ENCODE peak calls at places on chromosomes 6 and 20, in ten cellular contexts. One of them, this sample, is unnamed.

GRCh38 chr6:156741287-156742073 is 35.7 kb upstream of the ARID1B start:
- DNase-seq in cardiac fibroblast: no peak
- DNase-seq in progenitor cell of endocrine pancreas: no peak
- DNase-seq in HFFc6: no peak
- DNase-seq in foreskin fibroblast: no peak
- DNase-seq in astrocyte of the spinal cord: no peak
- DNase-seq in heart left ventricle: no peak
- DNase-seq in colonic mucosa: no peak
- DNase-seq in body of pancreas: no peak
- DNase-seq in H9: no peak
- DNase-seq in this sample: no peak

GRCh38 chr6:71289802-71290175 is 1.2 kb downstream of the OGFRL1 start:
- DNase-seq in cardiac fibroblast: no peak
- DNase-seq in progenitor cell of endocrine pancreas: no peak
- DNase-seq in HFFc6: no peak
- DNase-seq in foreskin fibroblast: no peak
- DNase-seq in astrocyte of the spinal cord: no peak
- DNase-seq in heart left ventricle: no peak
- DNase-seq in colonic mucosa: no peak
- DNase-seq in body of pancreas: no peak
- DNase-seq in H9: no peak
- DNase-seq in this sample: no peak

GRCh38 chr20:19817017-19817416 is 59.0 kb downstream of the RIN2 start:
- DNase-seq in cardiac fibroblast: peak; percentile 100
- DNase-seq in progenitor cell of endocrine pancreas: no peak
- DNase-seq in HFFc6: peak; percentile 86
- DNase-seq in foreskin fibroblast: peak; percentile 85
- DNase-seq in astrocyte of the spinal cord: peak; percentile 94
- DNase-seq in heart left ventricle: no peak
- DNase-seq in colonic mucosa: no peak
- DNase-seq in body of pancreas: peak; percentile 23
- DNase-seq in H9: no peak
- DNase-seq in this sample: peak; percentile 70

GRCh38 chr20:58389324-58389967 is 417 bp downstream of the VAPB start:
- DNase-seq in cardiac fibroblast: peak; percentile 40
- DNase-seq in progenitor cell of endocrine pancreas: peak; percentile 27
- DNase-seq in HFFc6: peak; percentile 11
- DNase-seq in foreskin fibroblast: peak; percentile 47
- DNase-seq in astrocyte of the spinal cord: peak; percentile 24
- DNase-seq in heart left ventricle: no peak
- DNase-seq in colonic mucosa: peak; percentile 30
- DNase-seq in body of pancreas: peak; percentile 39
- DNase-seq in H9: no peak
- DNase-seq in this sample: no peak

GRCh38 chr6:30918675-30919074 is 4.6 kb downstream of the VARS2 start:
- DNase-seq in cardiac fibroblast: no peak
- DNase-seq in progenitor cell of endocrine pancreas: no peak
- DNase-seq in HFFc6: no peak
- DNase-seq in foreskin fibroblast: no peak
- DNase-seq in astrocyte of the spinal cord: no peak
- DNase-seq in heart left ventricle: no peak
- DNase-seq in colonic mucosa: no peak
- DNase-seq in body of pancreas: no peak
- DNase-seq in H9: no peak
- DNase-seq in this sample: no peak

GRCh38 chr6:130381012-130381411 is 15.2 kb downstream of the TMEM200A start:
- DNase-seq in cardiac fibroblast: no peak
- DNase-seq in progenitor cell of endocrine pancreas: no peak
- DNase-seq in HFFc6: peak; percentile 10
- DNase-seq in foreskin fibroblast: no peak
- DNase-seq in astrocyte of the spinal cord: no peak
- DNase-seq in heart left ventricle: no peak
- DNase-seq in colonic mucosa: no peak
- DNase-seq in body of pancreas: no peak
- DNase-seq in H9: no peak
- DNase-seq in this sample: no peak

GRCh38 chr20:4820833-4821518 is 99.3 kb downstream of the PRND start:
- DNase-seq in cardiac fibroblast: peak; percentile 83
- DNase-seq in progenitor cell of endocrine pancreas: no peak
- DNase-seq in HFFc6: peak; percentile 76
- DNase-seq in foreskin fibroblast: peak; percentile 74
- DNase-seq in astrocyte of the spinal cord: peak; percentile 48
- DNase-seq in heart left ventricle: no peak
- DNase-seq in colonic mucosa: no peak
- DNase-seq in body of pancreas: no peak
- DNase-seq in H9: no peak
- DNase-seq in this sample: peak; percentile 57

GRCh38 chr6:162056745-162057144 is 670.8 kb downstream of the PRKN start:
- DNase-seq in cardiac fibroblast: peak; percentile 13
- DNase-seq in progenitor cell of endocrine pancreas: no peak
- DNase-seq in HFFc6: no peak
- DNase-seq in foreskin fibroblast: peak; percentile 7
- DNase-seq in astrocyte of the spinal cord: peak; percentile 49
- DNase-seq in heart left ventricle: no peak
- DNase-seq in colonic mucosa: no peak
- DNase-seq in body of pancreas: peak; percentile 25
- DNase-seq in H9: peak; percentile 69
- DNase-seq in this sample: no peak

GRCh38 chr6:49549691-49550412 is 616 bp upstream of the C6orf141 start:
- DNase-seq in cardiac fibroblast: no peak
- DNase-seq in progenitor cell of endocrine pancreas: no peak
- DNase-seq in HFFc6: no peak
- DNase-seq in foreskin fibroblast: no peak
- DNase-seq in astrocyte of the spinal cord: no peak
- DNase-seq in heart left ventricle: no peak
- DNase-seq in colonic mucosa: no peak
- DNase-seq in body of pancreas: no peak
- DNase-seq in H9: no peak
- DNase-seq in this sample: no peak

GRCh38 chr6:49551126-49551865 is 828 bp downstream of the C6orf141 start:
- DNase-seq in cardiac fibroblast: peak; percentile 24
- DNase-seq in progenitor cell of endocrine pancreas: peak; percentile 16
- DNase-seq in HFFc6: no peak
- DNase-seq in foreskin fibroblast: no peak
- DNase-seq in astrocyte of the spinal cord: peak; percentile 33
- DNase-seq in heart left ventricle: no peak
- DNase-seq in colonic mucosa: peak; percentile 43
- DNase-seq in body of pancreas: peak; percentile 18
- DNase-seq in H9: peak; percentile 54
- DNase-seq in this sample: no peak

GRCh38 chr6:49546371-49546770 is 4.1 kb upstream of the C6orf141 start:
- DNase-seq in cardiac fibroblast: no peak
- DNase-seq in progenitor cell of endocrine pancreas: no peak
- DNase-seq in HFFc6: no peak
- DNase-seq in foreskin fibroblast: no peak
- DNase-seq in astrocyte of the spinal cord: no peak
- DNase-seq in heart left ventricle: no peak
- DNase-seq in colonic mucosa: no peak
- DNase-seq in body of pancreas: no peak
- DNase-seq in H9: no peak
- DNase-seq in this sample: no peak

GRCh38 chr6:49550413-49551125 is at the start of gene C6orf141:
- DNase-seq in cardiac fibroblast: no peak
- DNase-seq in progenitor cell of endocrine pancreas: peak; percentile 28
- DNase-seq in HFFc6: no peak
- DNase-seq in foreskin fibroblast: no peak
- DNase-seq in astrocyte of the spinal cord: no peak
- DNase-seq in heart left ventricle: no peak
- DNase-seq in colonic mucosa: peak; percentile 81
- DNase-seq in body of pancreas: peak; percentile 43
- DNase-seq in H9: peak; percentile 90
- DNase-seq in this sample: no peak

GRCh38 chr6:49548613-49549304 is 1.7 kb upstream of the C6orf141 start:
- DNase-seq in cardiac fibroblast: no peak
- DNase-seq in progenitor cell of endocrine pancreas: no peak
- DNase-seq in HFFc6: no peak
- DNase-seq in foreskin fibroblast: no peak
- DNase-seq in astrocyte of the spinal cord: no peak
- DNase-seq in heart left ventricle: no peak
- DNase-seq in colonic mucosa: no peak
- DNase-seq in body of pancreas: no peak
- DNase-seq in H9: peak; percentile 50
- DNase-seq in this sample: no peak
- TF ChIP-seq CTCF in cardiac fibroblast: peak; percentile 13
- TF ChIP-seq CTCF in progenitor cell of endocrine pancreas: no peak
- TF ChIP-seq CTCF in HFFc6: no peak
- TF ChIP-seq CTCF in foreskin fibroblast: no peak
- TF ChIP-seq CTCF in astrocyte of the spinal cord: no peak
- TF ChIP-seq CTCF in heart left ventricle: no peak
- TF ChIP-seq CTCF in colonic mucosa: no peak
- TF ChIP-seq CTCF in body of pancreas: no peak
- TF ChIP-seq CTCF in H9: peak; percentile 56
- TF ChIP-seq CTCF in this sample: no peak

GRCh38 chr6:38279423-38279822 is 360.3 kb downstream of the BTBD9 start:
- DNase-seq in cardiac fibroblast: peak; percentile 34
- DNase-seq in progenitor cell of endocrine pancreas: no peak
- DNase-seq in HFFc6: no peak
- DNase-seq in foreskin fibroblast: no peak
- DNase-seq in astrocyte of the spinal cord: no peak
- DNase-seq in heart left ventricle: no peak
- DNase-seq in colonic mucosa: no peak
- DNase-seq in body of pancreas: no peak
- DNase-seq in H9: no peak
- DNase-seq in this sample: no peak
- TF ChIP-seq CTCF in cardiac fibroblast: peak; percentile 31
- TF ChIP-seq CTCF in progenitor cell of endocrine pancreas: peak; percentile 21
- TF ChIP-seq CTCF in HFFc6: peak; percentile 12
- TF ChIP-seq CTCF in foreskin fibroblast: peak; percentile 25
- TF ChIP-seq CTCF in astrocyte of the spinal cord: no peak
- TF ChIP-seq CTCF in heart left ventricle: peak; percentile 24
- TF ChIP-seq CTCF in colonic mucosa: no peak
- TF ChIP-seq CTCF in body of pancreas: no peak
- TF ChIP-seq CTCF in H9: peak; percentile 36
- TF ChIP-seq CTCF in this sample: peak; percentile 17

DNA sequence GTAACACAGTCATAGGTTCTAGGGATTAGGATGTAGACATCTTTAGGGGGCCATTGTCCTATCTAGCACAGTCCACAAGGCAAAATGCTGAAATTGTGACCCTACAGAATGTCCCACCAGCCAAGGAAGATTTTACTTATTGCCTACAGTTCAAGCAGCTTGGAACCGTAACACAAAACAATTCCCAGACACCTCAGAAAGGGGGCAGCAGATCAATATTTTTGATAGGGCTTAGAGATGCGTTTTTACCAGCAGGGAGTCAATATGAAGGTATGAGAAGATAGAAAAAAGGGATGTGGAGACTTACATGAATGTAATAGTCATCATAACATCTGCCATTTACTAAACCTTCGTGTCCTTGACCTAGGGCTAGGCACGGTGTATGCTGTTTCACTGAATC is 81.0 kb downstream of the TMEM170B start:
- DNase-seq in cardiac fibroblast: peak; percentile 48
- DNase-seq in progenitor cell of endocrine pancreas: no peak
- DNase-seq in HFFc6: no peak
- DNase-seq in foreskin fibroblast: no peak
- DNase-seq in astrocyte of the spinal cord: peak; percentile 54
- DNase-seq in heart left ventricle: no peak
- DNase-seq in colonic mucosa: no peak
- DNase-seq in body of pancreas: no peak
- DNase-seq in H9: no peak
- DNase-seq in this sample: no peak
- TF ChIP-seq CTCF in cardiac fibroblast: peak; percentile 32
- TF ChIP-seq CTCF in progenitor cell of endocrine pancreas: peak; percentile 27
- TF ChIP-seq CTCF in HFFc6: peak; percentile 64
- TF ChIP-seq CTCF in foreskin fibroblast: peak; percentile 30
- TF ChIP-seq CTCF in astrocyte of the spinal cord: peak; percentile 34
- TF ChIP-seq CTCF in heart left ventricle: peak; percentile 11
- TF ChIP-seq CTCF in colonic mucosa: no peak
- TF ChIP-seq CTCF in body of pancreas: peak; percentile 32
- TF ChIP-seq CTCF in H9: peak; percentile 61
- TF ChIP-seq CTCF in this sample: peak; percentile 8

GRCh38 chr20:347317-347639 is 367 bp downstream of the NRSN2 start:
- DNase-seq in cardiac fibroblast: no peak
- DNase-seq in progenitor cell of endocrine pancreas: no peak
- DNase-seq in HFFc6: no peak
- DNase-seq in foreskin fibroblast: no peak
- DNase-seq in astrocyte of the spinal cord: no peak
- DNase-seq in heart left ventricle: no peak
- DNase-seq in colonic mucosa: no peak
- DNase-seq in body of pancreas: no peak
- DNase-seq in H9: no peak
- DNase-seq in this sample: no peak

GRCh38 chr20:346033-346639 is 775 bp upstream of the NRSN2 start:
- DNase-seq in cardiac fibroblast: no peak
- DNase-seq in progenitor cell of endocrine pancreas: no peak
- DNase-seq in HFFc6: no peak
- DNase-seq in foreskin fibroblast: no peak
- DNase-seq in astrocyte of the spinal cord: no peak
- DNase-seq in heart left ventricle: no peak
- DNase-seq in colonic mucosa: no peak
- DNase-seq in body of pancreas: no peak
- DNase-seq in H9: no peak
- DNase-seq in this sample: no peak

GRCh38 chr20:346640-347316 is at the start of gene NRSN2:
- DNase-seq in cardiac fibroblast: peak; percentile 55
- DNase-seq in progenitor cell of endocrine pancreas: peak; percentile 58
- DNase-seq in HFFc6: peak; percentile 41
- DNase-seq in foreskin fibroblast: peak; percentile 55
- DNase-seq in astrocyte of the spinal cord: peak; percentile 72
- DNase-seq in heart left ventricle: peak; percentile 82
- DNase-seq in colonic mucosa: peak; percentile 70
- DNase-seq in body of pancreas: peak; percentile 60
- DNase-seq in H9: peak; percentile 66
- DNase-seq in this sample: no peak

GRCh38 chr20:348972-349841 is 2.3 kb downstream of the NRSN2 start:
- DNase-seq in cardiac fibroblast: no peak
- DNase-seq in progenitor cell of endocrine pancreas: no peak
- DNase-seq in HFFc6: no peak
- DNase-seq in foreskin fibroblast: no peak
- DNase-seq in astrocyte of the spinal cord: no peak
- DNase-seq in heart left ventricle: no peak
- DNase-seq in colonic mucosa: no peak
- DNase-seq in body of pancreas: no peak
- DNase-seq in H9: no peak
- DNase-seq in this sample: no peak

DNA sequence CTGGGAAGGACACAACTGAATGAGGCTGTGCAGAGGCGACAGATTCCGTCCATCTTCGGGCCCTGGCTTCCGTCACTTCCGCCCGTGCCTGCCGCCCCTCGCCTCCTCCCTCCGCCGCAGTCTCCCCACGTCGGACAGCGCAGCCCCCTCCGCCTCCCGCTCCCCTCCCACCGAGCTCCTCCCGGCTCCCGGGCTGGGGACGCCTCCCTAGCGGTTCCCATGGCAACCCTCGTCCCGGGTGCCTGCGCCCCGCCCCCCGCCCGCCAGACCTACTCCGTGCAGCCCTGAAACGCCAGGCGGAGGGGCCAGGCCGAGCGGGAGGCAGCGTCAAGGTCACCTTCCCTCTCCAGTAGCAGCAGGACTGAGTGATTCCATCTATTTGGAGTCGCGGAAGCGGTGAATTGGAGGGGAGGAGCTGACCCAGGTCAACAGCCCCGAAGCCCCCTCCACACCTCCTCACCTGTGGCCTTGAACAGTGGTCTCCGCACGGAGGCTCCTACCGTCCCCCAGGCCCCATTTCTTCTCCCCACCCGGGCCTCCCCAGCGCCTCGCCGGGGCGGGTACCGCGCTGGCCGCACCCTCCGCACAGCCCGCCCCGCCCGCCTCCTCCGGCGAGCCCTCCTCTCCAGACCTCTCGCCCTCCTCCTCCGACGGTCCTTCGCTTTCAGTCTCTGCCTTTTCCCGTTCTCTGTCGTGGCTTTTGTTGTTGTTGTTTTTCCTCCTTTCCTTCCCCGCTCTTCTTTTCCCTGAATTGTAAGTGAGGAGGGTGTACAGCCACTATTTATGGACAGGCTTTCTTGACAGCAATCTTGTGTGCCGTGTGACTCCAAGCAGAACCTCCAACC is 951 bp downstream of the NRSN2 start:
- DNase-seq in cardiac fibroblast: peak; percentile 93
- DNase-seq in progenitor cell of endocrine pancreas: peak; percentile 91
- DNase-seq in HFFc6: peak; percentile 91
- DNase-seq in foreskin fibroblast: peak; percentile 95
- DNase-seq in astrocyte of the spinal cord: peak; percentile 96
- DNase-seq in heart left ventricle: peak; percentile 95
- DNase-seq in colonic mucosa: peak; percentile 87
- DNase-seq in body of pancreas: peak; percentile 90
- DNase-seq in H9: peak; percentile 97
- DNase-seq in this sample: peak; percentile 89
- TF ChIP-seq CTCF in cardiac fibroblast: no peak
- TF ChIP-seq CTCF in progenitor cell of endocrine pancreas: no peak
- TF ChIP-seq CTCF in HFFc6: no peak
- TF ChIP-seq CTCF in foreskin fibroblast: no peak
- TF ChIP-seq CTCF in astrocyte of the spinal cord: no peak
- TF ChIP-seq CTCF in heart left ventricle: no peak
- TF ChIP-seq CTCF in colonic mucosa: no peak
- TF ChIP-seq CTCF in body of pancreas: no peak
- TF ChIP-seq CTCF in H9: no peak
- TF ChIP-seq CTCF in this sample: no peak